ENCODE peak calls at places on chromosome 2, in five cellular contexts. D is body of pancreas, G is left lung, F is transverse colon, S is retinal pigment epithelial cell. T is an unnamed sample.

GRCh38 chr2:79627237-79627636 is 114.4 kb downstream of the CTNNA2 start:
- DNase-seq in D (no peak), S (no peak), F (no peak), G (no peak), T (no peak)

GRCh38 chr2:239116456-239117246 is 268.8 kb downstream of the TWIST2 start:
- DNase-seq in S (no peak), D (no peak), F (no peak), G (peak; percentile 61), T (no peak)

GRCh38 chr2:238141541-238142318 is 3.3 kb downstream of the KLHL30 start:
- DNase-seq in F (peak; percentile 91), G (peak; percentile 80), S (no peak), D (peak; percentile 41), T (peak; percentile 75)

GRCh38 chr2:120892967-120893667 is 157.4 kb downstream of the GLI2 start:
- DNase-seq in D (no peak), S (no peak), F (no peak), G (peak; percentile 49), T (peak; percentile 28)

GRCh38 chr2:135055182-135055786 is 3.2 kb downstream of the RAB3GAP1 start:
- DNase-seq in D (no peak), G (no peak), F (no peak), S (peak; percentile 62), T (no peak)

GRCh38 chr2:98148968-98149697 is 62.2 kb downstream of the VWA3B start:
- DNase-seq in F (no peak), S (no peak), D (peak; percentile 56), G (no peak), T (no peak)

GRCh38 chr2:70659551-70659950 is 105.9 kb upstream of the TGFA start:
- DNase-seq in D (no peak), S (no peak), G (no peak), F (no peak), T (no peak)

GRCh38 chr2:144592500-144593256 is 72.8 kb upstream of the ZEB2 start:
- DNase-seq in S (no peak), F (no peak), D (no peak), G (no peak), T (no peak)

T was measured in lower lobe of right lung.